ENCODE peak calls at places on chromosome 13, in eight cellular contexts. K, J, S, C, N, Q, O and P are unnamed samples. For H3K27me3, the result is how much of the 10 kb centered on the place peaks cover.

GRCh38 chr13:92103673-92104296 is 705.4 kb downstream of the GPC5 start:
- DNase-seq in K (no peak), O (no peak), Q (no peak), S (no peak), N (no peak), C (no peak), J (no peak), P (no peak)

GRCh38 chr13:49594576-49594975 is 9.2 kb upstream of the RCBTB1 start:
- DNase-seq in N (no peak), S (no peak), K (no peak), Q (no peak), J (no peak), C (no peak), O (no peak), P (no peak)

GRCh38 chr13:23980160-23980551 is 82.9 kb upstream of the C1QTNF9B start:
- DNase-seq in O (peak), K (peak), N (peak), S (peak), J (peak), C (peak), Q (peak), P (peak)

GRCh38 chr13:75217949-75218348 is 264.0 kb downstream of the TBC1D4 start:
- DNase-seq in N (no peak), O (no peak), J (no peak), K (no peak), S (no peak), C (no peak), Q (no peak), P (no peak)

GRCh38 chr13:43089912-43090498 is 66.6 kb downstream of the DNAJC15 start:
- DNase-seq in O (no peak), J (no peak), S (no peak), N (no peak), K (no peak), Q (no peak), C (no peak), P (no peak)

GRCh38 chr13:31522431-31522830 is 216.9 kb upstream of the RXFP2 start:
- DNase-seq in O (no peak), C (no peak), N (no peak), S (no peak), Q (no peak), K (no peak), J (no peak), P (no peak)

GRCh38 chr13:33401238-33401637 is 115.7 kb upstream of the STARD13 start:
- DNase-seq in K (no peak), N (no peak), C (no peak), Q (peak), O (no peak), J (peak), S (no peak), P (peak)

GRCh38 chr13:48320906-48321510 is 17.5 kb downstream of the RB1 start:
- DNase-seq in S (no peak), N (no peak), J (no peak), O (no peak), C (no peak), K (no peak), Q (no peak), P (no peak)

GRCh38 chr13:51111174-51111573 is at the start of gene C13orf42:
- DNase-seq in N (no peak), O (no peak), K (no peak), C (no peak), S (no peak), J (no peak), Q (no peak), P (no peak)

GRCh38 chr13:106794131-106794530 is 226.2 kb upstream of the ARGLU1 start:
- DNase-seq in J (no peak), Q (no peak), K (no peak), S (no peak), O (no peak), N (no peak), C (no peak), P (no peak)

GRCh38 chr13:41562083-41562482 is 104.7 kb downstream of the RGCC start:
- DNase-seq in Q (peak), N (no peak), S (no peak), O (no peak), J (peak), K (peak), C (no peak), P (peak)

GRCh38 chr13:19644947-19645439 is 11.5 kb downstream of the MPHOSPH8 start:
- DNase-seq in S (no peak), J (no peak), N (no peak), K (no peak), O (no peak), C (no peak), Q (no peak), P (no peak)

GRCh38 chr13:114063545-114064515 is 68.6 kb downstream of the RASA3 start:
- DNase-seq in O (no peak), J (peak), C (no peak), K (peak), S (no peak), Q (peak), N (peak), P (peak)

GRCh38 chr13:45255253-45255987 is 54.6 kb upstream of the KCTD4 start:
- DNase-seq in O (no peak), K (no peak), N (no peak), Q (no peak), S (no peak), J (no peak), C (no peak), P (no peak)

GRCh38 chr13:45256254-45256653 is 55.4 kb upstream of the KCTD4 start:
- DNase-seq in Q (no peak), N (no peak), J (no peak), S (no peak), K (no peak), O (no peak), C (no peak), P (no peak)

GRCh38 chr13:45257638-45258338 is 56.9 kb upstream of the KCTD4 start:
- DNase-seq in Q (no peak), O (no peak), S (no peak), N (no peak), K (no peak), C (no peak), J (no peak), P (no peak)

DNA sequence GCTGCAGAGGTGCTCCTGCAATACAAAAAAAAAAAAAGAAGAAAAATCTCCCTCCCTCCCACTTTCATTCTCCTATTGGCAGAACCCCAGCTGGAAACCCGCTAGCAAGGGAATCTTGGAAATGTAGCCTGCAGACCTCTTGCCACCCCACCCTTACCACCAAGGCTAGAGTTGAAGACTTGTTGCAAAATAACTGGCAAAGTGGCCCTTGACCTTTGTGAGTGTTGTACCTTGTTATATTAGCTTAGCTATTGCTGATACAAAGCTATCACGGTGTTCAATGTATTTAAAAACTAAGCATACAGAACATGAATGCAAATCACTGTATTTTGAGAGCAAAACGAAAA is 57.5 kb upstream of the KCTD4 start:
- DNase-seq in J (no peak), Q (no peak), S (no peak), O (no peak), N (no peak), C (no peak), K (no peak), P (no peak)
- H3K27ac ChIP-seq in J (no peak), Q (no peak), S (no peak), O (no peak), N (no peak), C (no peak), K (no peak), P (no peak)

DNA sequence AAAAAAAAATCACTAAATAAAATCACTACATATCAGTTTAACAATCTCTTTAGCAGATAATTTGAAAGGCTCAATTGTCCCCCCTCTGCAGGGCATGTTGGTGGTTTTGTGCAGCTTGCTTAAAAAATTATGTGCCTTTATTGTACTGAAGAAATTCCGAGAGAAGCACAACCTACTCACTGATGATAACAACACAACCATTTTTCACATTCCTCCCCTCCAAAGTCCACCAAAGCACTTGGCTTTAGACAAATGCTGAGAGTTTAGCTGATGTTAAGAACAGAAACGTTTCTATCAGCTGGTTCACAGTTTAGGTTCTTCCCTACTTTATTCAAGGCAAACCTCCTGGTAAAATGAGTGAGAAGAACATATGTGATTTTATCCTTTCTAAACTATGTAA is 923 bp downstream of the DOCK9 start:
- DNase-seq in J (no peak), S (no peak), N (no peak), C (no peak), Q (no peak), K (no peak), O (no peak), P (no peak)
- H3K27me3 ChIP-seq in J (under half), S (under half), N (under half), C (under half), Q (under half), K (under half), O (under half), P (under half)

DNA sequence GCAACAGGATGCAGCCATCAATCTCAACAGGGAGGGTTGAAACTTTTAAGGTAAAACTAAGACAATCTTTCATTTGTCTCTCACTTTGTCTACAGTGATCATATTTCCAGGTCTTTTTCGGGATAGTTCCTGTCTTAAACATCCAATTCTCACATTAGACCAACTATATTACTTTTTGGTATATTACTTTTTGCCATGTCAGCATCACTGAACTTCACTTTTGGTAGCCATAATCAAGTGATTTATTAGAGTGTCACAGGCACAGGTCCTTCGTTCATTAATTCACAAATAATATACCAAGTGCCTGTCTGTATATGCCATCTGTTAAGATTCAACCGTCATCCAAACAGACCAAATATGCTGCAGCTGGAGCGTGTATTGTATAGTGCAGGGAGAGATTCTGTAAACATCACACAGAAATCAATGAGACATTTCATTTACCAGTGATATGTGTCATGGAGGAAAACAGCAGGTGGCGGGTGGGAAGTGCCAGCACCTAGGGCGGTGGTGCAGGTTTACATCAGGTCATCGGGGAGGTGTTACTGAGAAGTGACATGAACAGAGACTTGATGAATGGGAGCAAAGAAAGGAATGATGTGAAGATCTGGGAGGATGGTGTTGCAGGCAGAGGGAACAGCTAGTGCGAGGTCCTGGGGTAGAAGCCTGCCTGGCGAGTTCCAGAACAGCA is 24.9 kb downstream of the ARHGEF7 start:
- DNase-seq in Q (no peak), K (no peak), O (no peak), N (no peak), J (no peak), S (no peak), C (no peak), P (no peak)
- H3K27ac ChIP-seq in Q (no peak), K (no peak), O (no peak), N (no peak), J (no peak), S (no peak), C (no peak), P (no peak)

GRCh38 chr13:38670627-38671026 is 16.2 kb upstream of the FREM2 start:
- DNase-seq in J (no peak), Q (no peak), N (no peak), O (no peak), S (no peak), K (no peak), C (no peak), P (no peak)

GRCh38 chr13:38667526-38668094 is 19.3 kb upstream of the FREM2 start:
- DNase-seq in S (no peak), C (no peak), O (no peak), Q (no peak), J (no peak), K (no peak), N (no peak), P (no peak)

GRCh38 chr13:38664920-38665319 is 22.0 kb upstream of the FREM2 start:
- DNase-seq in O (no peak), J (no peak), Q (no peak), C (no peak), S (no peak), K (no peak), N (no peak), P (no peak)

GRCh38 chr13:38674208-38674607 is 12.7 kb upstream of the FREM2 start:
- DNase-seq in Q (no peak), S (no peak), J (no peak), C (no peak), O (no peak), K (no peak), N (no peak), P (no peak)

GRCh38 chr13:38669234-38669964 is 17.5 kb upstream of the FREM2 start:
- DNase-seq in C (no peak), J (no peak), N (no peak), O (no peak), K (no peak), S (no peak), Q (no peak), P (no peak)
- H3K27me3 ChIP-seq in C (under half), J (under half), N (under half), O (under half), K (under half), S (under half), Q (under half), P (under half)

GRCh38 chr13:96785986-96786385 is 208.3 kb downstream of the OXGR1 start:
- DNase-seq in C (no peak), J (no peak), Q (no peak), N (no peak), O (no peak), K (no peak), S (no peak), P (no peak)

GRCh38 chr13:96779691-96780090 is 214.6 kb downstream of the OXGR1 start:
- DNase-seq in J (no peak), Q (no peak), N (no peak), K (no peak), O (no peak), C (no peak), S (no peak), P (no peak)

GRCh38 chr13:96781141-96781540 is 213.1 kb downstream of the OXGR1 start:
- DNase-seq in N (peak), K (peak), O (no peak), C (no peak), Q (no peak), J (no peak), S (no peak), P (peak)

GRCh38 chr13:96780105-96780504 is 214.2 kb downstream of the OXGR1 start:
- DNase-seq in C (no peak), S (no peak), K (no peak), Q (no peak), J (no peak), N (no peak), O (no peak), P (no peak)

DNA sequence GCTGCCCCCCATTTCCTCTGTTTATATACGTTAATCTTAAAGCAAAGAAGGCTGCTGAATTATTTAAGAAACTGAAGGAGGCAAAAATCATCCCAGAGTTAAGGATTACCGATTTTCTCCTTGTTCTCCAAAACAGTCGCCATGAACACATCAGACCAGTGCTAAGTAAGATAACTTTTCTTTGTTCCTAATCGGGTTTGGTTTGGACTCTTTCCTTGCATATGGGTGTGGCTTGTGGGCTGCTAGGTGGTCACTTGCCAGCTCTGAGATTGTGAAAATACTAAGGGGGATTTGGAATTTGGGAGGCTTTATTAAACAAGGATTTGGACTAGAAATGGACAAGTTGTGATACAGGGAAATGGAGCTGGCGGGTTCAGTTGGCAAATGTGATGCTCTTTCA is 212.1 kb downstream of the OXGR1 start:
- DNase-seq in K (no peak), C (no peak), S (no peak), J (no peak), O (no peak), N (no peak), Q (no peak), P (no peak)
- H3K27ac ChIP-seq in K (no peak), C (no peak), S (no peak), J (no peak), O (no peak), N (no peak), Q (no peak), P (peak)